ENCODE peak calls at places on chromosomes 16 and 17, in nine cellular contexts. J, D, X, E, G, R, B, Z and P are unnamed samples.

GRCh38 chr16:24553983-24554382 is 14.6 kb downstream of the RBBP6 start:
- DNase-seq in X (no peak), R (no peak), D (peak), B (no peak), Z (peak), G (no peak), J (no peak), E (no peak), P (no peak)

GRCh38 chr16:67419502-67419901 is 3.2 kb upstream of the ZDHHC1 start:
- DNase-seq in B (no peak), E (no peak), J (no peak), Z (no peak), D (no peak), G (no peak), X (no peak), R (no peak), P (no peak)

GRCh38 chr17:50188521-50189395 is 12.7 kb downstream of the COL1A1 start:
- DNase-seq in G (no peak), B (no peak), X (no peak), E (no peak), Z (no peak), R (no peak), J (no peak), D (peak), P (no peak)

GRCh38 chr17:82287849-82288601 is 14.5 kb upstream of the CSNK1D start:
- DNase-seq in G (peak), Z (peak), D (peak), X (no peak), B (peak), J (peak), E (peak), R (peak), P (peak)

GRCh38 chr16:2779151-2779920 is 2.3 kb upstream of the ELOB start:
- DNase-seq in B (no peak), R (no peak), J (no peak), Z (no peak), G (no peak), E (no peak), X (peak), D (no peak), P (no peak)

GRCh38 chr17:80960797-80961452 is 30.7 kb upstream of the CHMP6 start:
- DNase-seq in Z (no peak), B (no peak), G (no peak), R (no peak), X (peak), E (no peak), J (no peak), D (no peak), P (no peak)

GRCh38 chr17:48636177-48637018 is 10.2 kb upstream of the HOXB9 start:
- DNase-seq in R (no peak), Z (peak), G (peak), J (peak), E (no peak), B (peak), D (peak), X (peak), P (peak)

GRCh38 chr16:11852092-11852809 is 909 bp upstream of the RSL1D1 start:
- DNase-seq in J (no peak), X (peak), Z (no peak), G (peak), B (no peak), E (no peak), D (peak), R (no peak), P (no peak)

GRCh38 chr17:75205793-75206163 is 299 bp downstream of the NUP85 start:
- DNase-seq in Z (no peak), G (no peak), D (no peak), B (no peak), X (no peak), R (no peak), J (no peak), E (no peak), P (no peak)

GRCh38 chr17:74272731-74273201 is 1.3 kb upstream of the DNAI2 start:
- DNase-seq in E (no peak), X (peak), Z (peak), R (no peak), J (no peak), B (no peak), D (peak), G (no peak), P (no peak)

GRCh38 chr17:73309727-73310555 is 1.9 kb downstream of the CDC42EP4 start:
- DNase-seq in E (no peak), R (no peak), X (peak), J (no peak), B (no peak), D (no peak), G (no peak), Z (no peak), P (no peak)

GRCh38 chr16:74995986-74996385 is 2.8 kb upstream of the ZNRF1 start:
- DNase-seq in D (no peak), X (no peak), Z (no peak), G (no peak), J (no peak), B (no peak), R (no peak), E (no peak), P (no peak)

GRCh38 chr17:42133461-42134041 is 10.9 kb downstream of the HSPB9 start:
- DNase-seq in R (no peak), B (peak), E (no peak), G (peak), J (peak), D (no peak), X (no peak), Z (no peak), P (no peak)

GRCh38 chr16:12228607-12229499 is 252.3 kb downstream of the SNX29 start:
- DNase-seq in B (peak), G (peak), E (peak), X (peak), D (peak), R (peak), J (peak), Z (peak), P (no peak)

GRCh38 chr17:74325743-74326379 is at the start of gene KIF19:
- DNase-seq in X (peak), R (no peak), J (no peak), E (no peak), Z (no peak), G (no peak), D (peak), B (no peak), P (no peak)

GRCh38 chr17:69609495-69610315 is 195.2 kb downstream of the MAP2K6 start:
- DNase-seq in X (peak), E (no peak), D (peak), B (peak), R (peak), Z (peak), J (peak), G (no peak), P (peak)

GRCh38 chr17:44820631-44821196 is 9.4 kb downstream of the GJC1 start:
- DNase-seq in Z (peak), R (peak), B (peak), D (peak), G (peak), J (peak), E (no peak), X (no peak), P (peak)

GRCh38 chr17:21041753-21042433 is 918 bp downstream of the USP22 start:
- DNase-seq in X (peak), R (peak), D (peak), E (peak), B (peak), G (peak), J (peak), Z (peak), P (peak)

GRCh38 chr17:82116246-82116645 is 18.2 kb upstream of the FASN start:
- DNase-seq in E (no peak), R (no peak), B (no peak), Z (no peak), D (no peak), G (no peak), X (peak), J (no peak), P (no peak)